ENCODE peak calls at places on chromosomes 12 and 14, in six cellular contexts. M is HCT116, O is H1, Z is HepG2, B is SK-N-SH, G is GM12878. F is an unnamed sample.

GRCh38 chr14:61051046-61051445 is 70.0 kb downstream of the SLC38A6 start:
- DNase-seq in M (no peak), O (no peak), Z (no peak), B (no peak), G (no peak), F (no peak)

GRCh38 chr14:88868558-88869159 is 44.2 kb downstream of the TTC8 start:
- DNase-seq in M (peak), O (no peak), Z (peak), B (peak), G (no peak), F (no peak)

GRCh38 chr14:68729556-68729955 is 63.3 kb downstream of the ZFP36L1 start:
- DNase-seq in M (no peak), O (no peak), Z (no peak), B (no peak), G (no peak), F (no peak)

GRCh38 chr12:99253068-99253467 is 394.5 kb upstream of the GARIN6 start:
- DNase-seq in M (no peak), O (no peak), Z (peak), B (peak), G (no peak), F (no peak)

GRCh38 chr14:58151701-58152568 is at the start of gene ARMH4:
- DNase-seq in M (peak), O (peak), Z (peak), B (peak), G (no peak), F (no peak)

GRCh38 chr12:64796205-64796845 is 28.1 kb upstream of the TBC1D30 start:
- DNase-seq in M (peak), O (peak), Z (peak), B (peak), G (no peak), F (peak)

GRCh38 chr12:77606348-77606747 is 224.3 kb upstream of the NAV3 start:
- DNase-seq in M (no peak), O (no peak), Z (no peak), B (no peak), G (no peak), F (no peak)

GRCh38 chr14:56199976-56200577 is 81.9 kb downstream of the PELI2 start:
- DNase-seq in M (no peak), O (no peak), Z (no peak), B (no peak), G (peak), F (no peak)

GRCh38 chr12:75954076-75954475 is 77.5 kb downstream of the PHLDA1 start:
- DNase-seq in M (peak), O (no peak), Z (peak), B (no peak), G (no peak), F (no peak)

GRCh38 chr14:30389134-30389900 is 169.6 kb upstream of the G2E3 start:
- DNase-seq in M (no peak), O (no peak), Z (no peak), B (no peak), G (no peak), F (no peak)

GRCh38 chr12:126064028-126064427 is 998.8 kb downstream of the AACS start:
- DNase-seq in M (no peak), O (no peak), Z (no peak), B (no peak), G (no peak), F (no peak)

GRCh38 chr14:24364841-24365240 is 3.1 kb upstream of the NFATC4 start:
- DNase-seq in M (no peak), O (no peak), Z (no peak), B (no peak), G (no peak), F (no peak)

GRCh38 chr14:104931771-104932675 is 7.3 kb downstream of the PLD4 start:
- DNase-seq in M (no peak), O (no peak), Z (no peak), B (no peak), G (no peak), F (no peak)

GRCh38 chr14:61528591-61529021 is 166.7 kb upstream of the HIF1A start:
- DNase-seq in M (no peak), O (no peak), Z (no peak), B (no peak), G (no peak), F (no peak)

GRCh38 chr14:45359766-45360165 is 106.8 kb upstream of the MIS18BP1 start:
- DNase-seq in M (no peak), O (no peak), Z (no peak), B (no peak), G (no peak), F (no peak)

GRCh38 chr12:128637616-128638606 is 185.8 kb downstream of the SLC15A4 start:
- DNase-seq in M (no peak), O (no peak), Z (no peak), B (no peak), G (peak), F (no peak)

GRCh38 chr12:77575376-77575775 is 255.3 kb upstream of the NAV3 start:
- DNase-seq in M (no peak), O (no peak), Z (no peak), B (no peak), G (no peak), F (no peak)

GRCh38 chr14:104843006-104843405 is 22.1 kb upstream of the CEP170B start:
- DNase-seq in M (no peak), O (no peak), Z (no peak), B (no peak), G (no peak), F (no peak)

GRCh38 chr14:105532735-105533141 is 6.4 kb downstream of the TMEM121 start:
- DNase-seq in M (no peak), O (no peak), Z (peak), B (peak), G (no peak), F (no peak)

GRCh38 chr14:81509838-81510452 is 23.7 kb downstream of the SEL1L start:
- DNase-seq in M (no peak), O (no peak), Z (no peak), B (no peak), G (no peak), F (no peak)

GRCh38 chr12:124174406-124174805 is 120.5 kb upstream of the RFLNA start:
- DNase-seq in M (no peak), O (no peak), Z (no peak), B (no peak), G (no peak), F (no peak)

GRCh38 chr12:124177276-124177950 is 117.5 kb upstream of the RFLNA start:
- DNase-seq in M (no peak), O (no peak), Z (no peak), B (no peak), G (no peak), F (no peak)

GRCh38 chr12:124174949-124175348 is 119.9 kb upstream of the RFLNA start:
- DNase-seq in M (no peak), O (no peak), Z (no peak), B (no peak), G (no peak), F (no peak)

GRCh38 chr12:124173692-124174091 is 121.2 kb upstream of the RFLNA start:
- DNase-seq in M (no peak), O (no peak), Z (no peak), B (no peak), G (no peak), F (no peak)

GRCh38 chr12:124175731-124176130 is 119.2 kb upstream of the RFLNA start:
- DNase-seq in M (no peak), O (no peak), Z (no peak), B (no peak), G (no peak), F (no peak)
- TF ChIP-seq SIN3A in M (no peak), O (no peak), Z (no peak), B (no peak), G (no peak), F (no peak)

GRCh38 chr12:57215065-57215464 is 1.5 kb upstream of the NXPH4 start:
- DNase-seq in M (no peak), O (no peak), Z (no peak), B (no peak), G (no peak), F (no peak)
- TF ChIP-seq SIN3A in M (no peak), O (no peak), Z (no peak), B (no peak), G (no peak), F (no peak)

DNA sequence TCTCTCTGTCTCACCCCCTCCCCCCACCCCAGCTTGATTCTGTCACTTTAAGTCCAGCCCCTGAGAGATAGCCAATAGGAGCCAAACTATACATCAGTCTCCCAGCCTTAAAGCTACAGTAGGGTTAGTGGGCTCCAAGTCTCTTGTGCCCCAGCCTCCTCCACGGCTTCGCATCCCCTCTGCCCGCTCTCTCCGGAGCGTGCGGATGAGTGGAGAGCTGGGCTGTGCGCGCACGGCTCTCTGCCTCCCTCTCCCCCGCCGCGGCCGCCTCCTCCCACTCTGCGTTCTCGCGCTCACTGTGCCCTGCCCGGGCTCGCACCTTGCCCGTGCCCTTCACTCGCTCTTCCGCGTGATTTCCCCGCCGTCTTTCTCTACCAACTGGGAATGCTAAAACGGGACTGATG is at the start of gene ESRRB:
- DNase-seq in M (peak), O (peak), Z (no peak), B (peak), G (no peak), F (no peak)
- TF ChIP-seq SIN3A in M (no peak), O (peak), Z (no peak), B (no peak), G (no peak), F (no peak)

GRCh38 chr12:18798445-18799139 is 60.7 kb downstream of the CAPZA3 start:
- DNase-seq in M (no peak), O (no peak), Z (peak), B (no peak), G (no peak), F (no peak)
- TF ChIP-seq SIN3A in M (no peak), O (no peak), Z (no peak), B (no peak), G (no peak), F (no peak)